ENCODE peak calls at places on chromosomes 13 and 19, in eight cellular contexts. One of them, this sample, is unnamed.

GRCh38 chr19:58353717-58354477 is 605 bp upstream of the A1BG start:
- DNase-seq in A673: no peak
- DNase-seq in IMR-90: no peak
- DNase-seq in mucosa of descending colon: no peak
- DNase-seq in skeletal muscle cell: no peak
- DNase-seq in HL-60: no peak
- DNase-seq in cardiac muscle cell: no peak
- DNase-seq in pancreas: no peak
- DNase-seq in this sample: no peak

GRCh38 chr13:109840201-109840892 is 54.0 kb upstream of the IRS2 start:
- DNase-seq in HL-60: no peak
- DNase-seq in skeletal muscle cell: peak; percentile 56
- DNase-seq in mucosa of descending colon: no peak
- DNase-seq in cardiac muscle cell: peak; percentile 57
- DNase-seq in pancreas: no peak
- DNase-seq in IMR-90: peak; percentile 56
- DNase-seq in A673: peak; percentile 25
- DNase-seq in this sample: no peak

GRCh38 chr13:79196366-79196765 is 209.7 kb downstream of the RBM26 start:
- DNase-seq in mucosa of descending colon: no peak
- DNase-seq in cardiac muscle cell: no peak
- DNase-seq in skeletal muscle cell: no peak
- DNase-seq in IMR-90: no peak
- DNase-seq in HL-60: no peak
- DNase-seq in pancreas: no peak
- DNase-seq in A673: no peak
- DNase-seq in this sample: no peak

GRCh38 chr19:35090795-35091214 is 24.8 kb upstream of the FXYD3 start:
- DNase-seq in IMR-90: no peak
- DNase-seq in skeletal muscle cell: no peak
- DNase-seq in A673: peak; percentile 50
- DNase-seq in mucosa of descending colon: no peak
- DNase-seq in HL-60: no peak
- DNase-seq in cardiac muscle cell: no peak
- DNase-seq in pancreas: peak; percentile 92
- DNase-seq in this sample: no peak

GRCh38 chr13:31638577-31638976 is 100.7 kb upstream of the RXFP2 start:
- DNase-seq in HL-60: no peak
- DNase-seq in mucosa of descending colon: no peak
- DNase-seq in cardiac muscle cell: peak; percentile 76
- DNase-seq in A673: peak; percentile 77
- DNase-seq in pancreas: no peak
- DNase-seq in skeletal muscle cell: peak; percentile 72
- DNase-seq in IMR-90: peak; percentile 65
- DNase-seq in this sample: no peak

GRCh38 chr13:48096670-48097069 is 1.8 kb upstream of the MED4 start:
- DNase-seq in cardiac muscle cell: no peak
- DNase-seq in HL-60: no peak
- DNase-seq in pancreas: no peak
- DNase-seq in mucosa of descending colon: no peak
- DNase-seq in skeletal muscle cell: no peak
- DNase-seq in A673: no peak
- DNase-seq in IMR-90: no peak
- DNase-seq in this sample: no peak

GRCh38 chr13:101916758-101917474 is 464.4 kb downstream of the ITGBL1 start:
- DNase-seq in pancreas: peak; percentile 48
- DNase-seq in HL-60: no peak
- DNase-seq in mucosa of descending colon: no peak
- DNase-seq in skeletal muscle cell: no peak
- DNase-seq in IMR-90: no peak
- DNase-seq in cardiac muscle cell: no peak
- DNase-seq in A673: no peak
- DNase-seq in this sample: no peak

GRCh38 chr13:41284512-41285288 is 21.3 kb upstream of the MTRF1 start:
- DNase-seq in A673: no peak
- DNase-seq in cardiac muscle cell: peak; percentile 66
- DNase-seq in IMR-90: peak; percentile 88
- DNase-seq in mucosa of descending colon: no peak
- DNase-seq in HL-60: no peak
- DNase-seq in pancreas: no peak
- DNase-seq in skeletal muscle cell: peak; percentile 73
- DNase-seq in this sample: no peak

GRCh38 chr13:69374036-69374435 is 733.6 kb upstream of the ATXN8OS start:
- DNase-seq in mucosa of descending colon: no peak
- DNase-seq in A673: no peak
- DNase-seq in IMR-90: no peak
- DNase-seq in skeletal muscle cell: no peak
- DNase-seq in pancreas: no peak
- DNase-seq in cardiac muscle cell: no peak
- DNase-seq in HL-60: no peak
- DNase-seq in this sample: no peak

GRCh38 chr19:48999481-49000325 is 6.0 kb downstream of the RUVBL2 start:
- DNase-seq in cardiac muscle cell: peak; percentile 80
- DNase-seq in IMR-90: peak; percentile 67
- DNase-seq in HL-60: no peak
- DNase-seq in A673: peak; percentile 89
- DNase-seq in skeletal muscle cell: no peak
- DNase-seq in mucosa of descending colon: peak; percentile 72
- DNase-seq in pancreas: no peak
- DNase-seq in this sample: peak; percentile 66

GRCh38 chr19:17333611-17334413 is 843 bp downstream of the ANO8 start:
- DNase-seq in A673: peak; percentile 76
- DNase-seq in HL-60: peak; percentile 84
- DNase-seq in skeletal muscle cell: no peak
- DNase-seq in cardiac muscle cell: peak; percentile 89
- DNase-seq in mucosa of descending colon: peak; percentile 61
- DNase-seq in IMR-90: peak; percentile 80
- DNase-seq in pancreas: no peak
- DNase-seq in this sample: no peak

GRCh38 chr19:40716031-40716654 is 543 bp downstream of the COQ8B start:
- DNase-seq in IMR-90: peak; percentile 95
- DNase-seq in mucosa of descending colon: peak; percentile 48
- DNase-seq in HL-60: no peak
- DNase-seq in A673: no peak
- DNase-seq in skeletal muscle cell: no peak
- DNase-seq in cardiac muscle cell: no peak
- DNase-seq in pancreas: peak; percentile 52
- DNase-seq in this sample: no peak

GRCh38 chr13:28049880-28050871 is 50.2 kb downstream of the FLT3 start:
- DNase-seq in skeletal muscle cell: no peak
- DNase-seq in HL-60: no peak
- DNase-seq in A673: no peak
- DNase-seq in IMR-90: no peak
- DNase-seq in mucosa of descending colon: no peak
- DNase-seq in pancreas: no peak
- DNase-seq in cardiac muscle cell: no peak
- DNase-seq in this sample: no peak

GRCh38 chr13:28049215-28049614 is 51.2 kb downstream of the FLT3 start:
- DNase-seq in pancreas: no peak
- DNase-seq in HL-60: no peak
- DNase-seq in IMR-90: no peak
- DNase-seq in A673: no peak
- DNase-seq in skeletal muscle cell: no peak
- DNase-seq in cardiac muscle cell: no peak
- DNase-seq in mucosa of descending colon: no peak
- DNase-seq in this sample: no peak

GRCh38 chr13:28046981-28047380 is 53.4 kb downstream of the FLT3 start:
- DNase-seq in mucosa of descending colon: no peak
- DNase-seq in skeletal muscle cell: peak; percentile 11
- DNase-seq in pancreas: no peak
- DNase-seq in HL-60: no peak
- DNase-seq in IMR-90: peak; percentile 94
- DNase-seq in cardiac muscle cell: no peak
- DNase-seq in A673: peak; percentile 14
- DNase-seq in this sample: no peak

GRCh38 chr13:28047784-28048388 is 52.5 kb downstream of the FLT3 start:
- DNase-seq in IMR-90: peak; percentile 79
- DNase-seq in HL-60: peak; percentile 67
- DNase-seq in mucosa of descending colon: no peak
- DNase-seq in A673: no peak
- DNase-seq in cardiac muscle cell: no peak
- DNase-seq in skeletal muscle cell: no peak
- DNase-seq in pancreas: no peak
- DNase-seq in this sample: no peak

DNA sequence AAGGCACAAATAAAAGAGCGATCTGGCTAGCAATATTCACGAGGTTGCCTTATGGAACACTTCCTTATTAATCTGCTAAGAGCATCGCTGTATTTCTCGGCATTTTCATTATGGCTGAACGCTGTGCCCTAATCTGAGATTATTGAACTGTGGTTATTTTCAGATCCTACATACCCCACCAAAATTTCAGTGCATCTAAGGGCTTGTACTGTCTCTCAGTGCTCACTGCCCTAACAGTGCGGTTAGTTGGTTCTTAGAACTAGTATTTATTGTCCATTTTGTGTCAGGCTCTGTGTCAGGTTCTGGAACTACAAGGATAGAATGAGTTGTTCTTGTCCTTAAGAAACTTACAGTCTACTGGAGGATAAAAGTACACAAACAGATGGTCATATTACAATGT is 51.6 kb downstream of the FLT3 start:
- DNase-seq in A673: no peak
- DNase-seq in pancreas: no peak
- DNase-seq in HL-60: no peak
- DNase-seq in cardiac muscle cell: no peak
- DNase-seq in IMR-90: no peak
- DNase-seq in mucosa of descending colon: no peak
- DNase-seq in skeletal muscle cell: no peak
- DNase-seq in this sample: no peak
- H3K4me3 ChIP-seq in A673: no peak overlapping the region
- H3K4me3 ChIP-seq in pancreas: no peak overlapping the region
- H3K4me3 ChIP-seq in HL-60: no peak overlapping the region
- H3K4me3 ChIP-seq in cardiac muscle cell: no peak overlapping the region
- H3K4me3 ChIP-seq in IMR-90: no peak overlapping the region
- H3K4me3 ChIP-seq in mucosa of descending colon: no peak overlapping the region
- H3K4me3 ChIP-seq in skeletal muscle cell: no peak overlapping the region
- H3K4me3 ChIP-seq in this sample: no peak overlapping the region

DNA sequence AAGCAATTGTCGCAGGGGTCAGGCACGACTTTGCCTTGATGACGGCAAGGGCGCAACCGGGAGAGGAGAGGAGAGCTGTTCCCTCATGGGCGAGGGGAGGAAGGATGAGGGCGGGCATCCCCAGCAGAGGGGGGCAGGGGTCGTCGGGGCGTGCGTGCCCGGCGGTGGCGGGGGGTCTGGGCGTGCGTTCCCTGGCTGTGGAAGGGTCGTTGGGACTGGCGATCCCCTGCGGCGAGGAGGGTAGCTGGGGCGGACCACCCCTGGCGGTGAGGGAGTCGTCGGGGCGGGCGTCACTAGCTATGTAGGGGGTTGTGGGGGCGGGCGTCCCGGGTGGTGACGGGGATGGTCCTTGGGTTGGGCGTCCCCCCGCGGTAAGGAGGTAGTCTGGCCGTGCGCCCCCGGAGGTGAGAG is 1.7 kb downstream of the COMP start:
- DNase-seq in A673: no peak
- DNase-seq in mucosa of descending colon: no peak
- DNase-seq in IMR-90: no peak
- DNase-seq in HL-60: no peak
- DNase-seq in cardiac muscle cell: no peak
- DNase-seq in skeletal muscle cell: no peak
- DNase-seq in pancreas: peak; percentile 76
- DNase-seq in this sample: no peak
- H3K4me3 ChIP-seq in A673: peak overlapping the region; percentile 29
- H3K4me3 ChIP-seq in mucosa of descending colon: no peak overlapping the region
- H3K4me3 ChIP-seq in IMR-90: no peak overlapping the region
- H3K4me3 ChIP-seq in HL-60: no peak overlapping the region
- H3K4me3 ChIP-seq in cardiac muscle cell: no peak overlapping the region
- H3K4me3 ChIP-seq in skeletal muscle cell: no peak overlapping the region
- H3K4me3 ChIP-seq in pancreas: peak overlapping the region; percentile 35
- H3K4me3 ChIP-seq in this sample: no peak overlapping the region

GRCh38 chr19:56099638-56100539 is 21.2 kb downstream of the ZNF787 start:
- DNase-seq in cardiac muscle cell: no peak
- DNase-seq in pancreas: peak; percentile 64
- DNase-seq in skeletal muscle cell: no peak
- DNase-seq in HL-60: no peak
- DNase-seq in IMR-90: no peak
- DNase-seq in mucosa of descending colon: no peak
- DNase-seq in A673: no peak
- DNase-seq in this sample: no peak

GRCh38 chr19:56101095-56101494 is 20.0 kb downstream of the ZNF787 start:
- DNase-seq in skeletal muscle cell: no peak
- DNase-seq in HL-60: no peak
- DNase-seq in mucosa of descending colon: no peak
- DNase-seq in IMR-90: no peak
- DNase-seq in pancreas: peak; percentile 60
- DNase-seq in A673: no peak
- DNase-seq in cardiac muscle cell: no peak
- DNase-seq in this sample: no peak

GRCh38 chr19:56104423-56104822 is 16.7 kb downstream of the ZNF787 start:
- DNase-seq in pancreas: no peak
- DNase-seq in HL-60: no peak
- DNase-seq in mucosa of descending colon: no peak
- DNase-seq in A673: no peak
- DNase-seq in skeletal muscle cell: no peak
- DNase-seq in cardiac muscle cell: no peak
- DNase-seq in IMR-90: no peak
- DNase-seq in this sample: no peak

GRCh38 chr19:56103027-56103614 is 18.0 kb downstream of the ZNF787 start:
- DNase-seq in cardiac muscle cell: no peak
- DNase-seq in HL-60: no peak
- DNase-seq in A673: no peak
- DNase-seq in IMR-90: no peak
- DNase-seq in mucosa of descending colon: no peak
- DNase-seq in skeletal muscle cell: no peak
- DNase-seq in pancreas: peak; percentile 65
- DNase-seq in this sample: no peak

DNA sequence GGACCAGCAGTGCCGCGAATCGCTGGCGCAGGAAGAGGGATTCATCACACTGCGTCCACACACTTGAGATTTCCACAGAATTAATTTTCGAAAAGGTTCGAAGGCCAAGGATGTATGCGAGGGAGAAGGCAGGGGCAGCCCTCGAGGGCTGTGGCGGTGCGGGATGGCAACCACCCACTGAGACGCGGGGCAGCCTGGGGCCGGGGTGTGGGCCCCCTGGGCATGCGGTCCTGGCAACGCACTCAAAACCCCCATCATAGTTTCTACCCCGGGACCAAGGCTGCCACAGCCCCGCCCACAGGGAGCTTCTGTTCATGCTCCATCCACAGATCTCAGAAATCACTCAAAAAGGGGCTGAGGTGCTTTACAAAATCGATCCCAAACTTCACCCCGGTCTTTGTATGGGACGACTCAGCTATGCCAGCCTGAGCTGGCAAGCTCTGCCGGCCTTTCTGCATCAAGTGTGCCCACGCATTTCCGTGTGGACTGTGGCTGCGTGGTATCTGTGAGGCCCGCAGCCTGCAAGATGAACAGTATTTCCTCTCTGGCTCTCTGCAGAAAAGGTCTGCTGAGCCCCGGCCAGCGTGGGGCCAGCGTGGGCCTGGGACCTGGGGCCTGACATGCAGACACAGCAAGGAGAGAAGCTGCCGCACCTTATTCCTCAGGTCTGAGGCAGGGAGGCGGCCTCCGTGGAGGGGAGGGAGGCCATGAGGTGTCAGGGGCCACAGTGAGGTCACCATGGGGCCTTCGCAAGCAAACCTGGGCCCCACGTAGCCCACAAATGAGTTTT is 19.2 kb downstream of the ZNF787 start:
- DNase-seq in HL-60: no peak
- DNase-seq in IMR-90: no peak
- DNase-seq in cardiac muscle cell: no peak
- DNase-seq in A673: no peak
- DNase-seq in mucosa of descending colon: no peak
- DNase-seq in pancreas: peak; percentile 46
- DNase-seq in skeletal muscle cell: no peak
- DNase-seq in this sample: no peak
- H3K4me3 ChIP-seq in HL-60: no peak overlapping the region
- H3K4me3 ChIP-seq in IMR-90: no peak overlapping the region
- H3K4me3 ChIP-seq in cardiac muscle cell: no peak overlapping the region
- H3K4me3 ChIP-seq in A673: no peak overlapping the region
- H3K4me3 ChIP-seq in mucosa of descending colon: no peak overlapping the region
- H3K4me3 ChIP-seq in pancreas: no peak overlapping the region
- H3K4me3 ChIP-seq in skeletal muscle cell: no peak overlapping the region
- H3K4me3 ChIP-seq in this sample: no peak overlapping the region

GRCh38 chr19:4598712-4599111 is 39.2 kb upstream of the SEMA6B start:
- DNase-seq in A673: no peak
- DNase-seq in skeletal muscle cell: no peak
- DNase-seq in HL-60: no peak
- DNase-seq in IMR-90: no peak
- DNase-seq in mucosa of descending colon: no peak
- DNase-seq in cardiac muscle cell: no peak
- DNase-seq in pancreas: no peak
- DNase-seq in this sample: no peak
- H3K4me3 ChIP-seq in A673: peak overlapping the region; percentile 45
- H3K4me3 ChIP-seq in skeletal muscle cell: no peak overlapping the region
- H3K4me3 ChIP-seq in HL-60: no peak overlapping the region
- H3K4me3 ChIP-seq in IMR-90: no peak overlapping the region
- H3K4me3 ChIP-seq in mucosa of descending colon: no peak overlapping the region
- H3K4me3 ChIP-seq in cardiac muscle cell: peak overlapping the region; percentile 10
- H3K4me3 ChIP-seq in pancreas: no peak overlapping the region
- H3K4me3 ChIP-seq in this sample: no peak overlapping the region